ENCODE peak calls at places on chromosome 1, in six cellular contexts. One of them, this sample, is unnamed.

GRCh38 chr1:154422521-154422920 is 17.4 kb downstream of the IL6R start:
- DNase-seq in amniotic stem cell: no peak
- DNase-seq in stimulated activated CD4-positive, alpha-beta T cell treated with anti-CD3 and anti-CD28 coated beads, TNF-alpha, amount 100 ng/mL, for 24 hours: no peak
- DNase-seq in NCI-H1105: no peak
- DNase-seq in CD8-positive, alpha-beta T cell: no peak
- DNase-seq in left colon: no peak
- DNase-seq in this sample: no peak

GRCh38 chr1:71242239-71242638 is 161.4 kb upstream of the ZRANB2 start:
- DNase-seq in left colon: no peak
- DNase-seq in stimulated activated CD4-positive, alpha-beta T cell treated with anti-CD3 and anti-CD28 coated beads, TNF-alpha, amount 100 ng/mL, for 24 hours: no peak
- DNase-seq in NCI-H1105: no peak
- DNase-seq in CD8-positive, alpha-beta T cell: no peak
- DNase-seq in amniotic stem cell: no peak
- DNase-seq in this sample: no peak

GRCh38 chr1:2163205-2163604 is 31.4 kb downstream of the FAAP20 start:
- DNase-seq in amniotic stem cell: no peak
- DNase-seq in NCI-H1105: no peak
- DNase-seq in CD8-positive, alpha-beta T cell: no peak
- DNase-seq in left colon: no peak
- DNase-seq in stimulated activated CD4-positive, alpha-beta T cell treated with anti-CD3 and anti-CD28 coated beads, TNF-alpha, amount 100 ng/mL, for 24 hours: no peak
- DNase-seq in this sample: no peak

GRCh38 chr1:46333300-46334029 is 7.1 kb upstream of the NSUN4 start:
- DNase-seq in left colon: no peak
- DNase-seq in CD8-positive, alpha-beta T cell: no peak
- DNase-seq in amniotic stem cell: no peak
- DNase-seq in stimulated activated CD4-positive, alpha-beta T cell treated with anti-CD3 and anti-CD28 coated beads, TNF-alpha, amount 100 ng/mL, for 24 hours: no peak
- DNase-seq in NCI-H1105: no peak
- DNase-seq in this sample: no peak

GRCh38 chr1:80023366-80023765 is 1016.8 kb upstream of the ADGRL4 start:
- DNase-seq in CD8-positive, alpha-beta T cell: no peak
- DNase-seq in left colon: no peak
- DNase-seq in stimulated activated CD4-positive, alpha-beta T cell treated with anti-CD3 and anti-CD28 coated beads, TNF-alpha, amount 100 ng/mL, for 24 hours: no peak
- DNase-seq in amniotic stem cell: no peak
- DNase-seq in NCI-H1105: no peak
- DNase-seq in this sample: no peak

GRCh38 chr1:52416811-52417210 is 12.4 kb downstream of the PRPF38A start:
- DNase-seq in NCI-H1105: no peak
- DNase-seq in amniotic stem cell: no peak
- DNase-seq in left colon: no peak
- DNase-seq in stimulated activated CD4-positive, alpha-beta T cell treated with anti-CD3 and anti-CD28 coated beads, TNF-alpha, amount 100 ng/mL, for 24 hours: no peak
- DNase-seq in CD8-positive, alpha-beta T cell: no peak
- DNase-seq in this sample: no peak

GRCh38 chr1:170620164-170620563 is 43.8 kb upstream of the PRRX1 start:
- DNase-seq in NCI-H1105: no peak
- DNase-seq in left colon: no peak
- DNase-seq in CD8-positive, alpha-beta T cell: no peak
- DNase-seq in amniotic stem cell: no peak
- DNase-seq in stimulated activated CD4-positive, alpha-beta T cell treated with anti-CD3 and anti-CD28 coated beads, TNF-alpha, amount 100 ng/mL, for 24 hours: no peak
- DNase-seq in this sample: no peak

GRCh38 chr1:5571861-5572401 is 420.3 kb downstream of the NPHP4 start:
- DNase-seq in CD8-positive, alpha-beta T cell: no peak
- DNase-seq in left colon: no peak
- DNase-seq in NCI-H1105: no peak
- DNase-seq in stimulated activated CD4-positive, alpha-beta T cell treated with anti-CD3 and anti-CD28 coated beads, TNF-alpha, amount 100 ng/mL, for 24 hours: no peak
- DNase-seq in amniotic stem cell: no peak
- DNase-seq in this sample: no peak

GRCh38 chr1:213032651-213033050 is 17.0 kb upstream of the ANGEL2 start:
- DNase-seq in amniotic stem cell: no peak
- DNase-seq in stimulated activated CD4-positive, alpha-beta T cell treated with anti-CD3 and anti-CD28 coated beads, TNF-alpha, amount 100 ng/mL, for 24 hours: no peak
- DNase-seq in left colon: no peak
- DNase-seq in NCI-H1105: no peak
- DNase-seq in CD8-positive, alpha-beta T cell: no peak
- DNase-seq in this sample: no peak